ENCODE peak calls at places on chromosomes 3 and 15, in six cellular contexts. M, I, E, B, K and W are unnamed samples.
A peak's percentile ranks its signal among the peaks of the same experiment; 100 is the strongest.

GRCh38 chr3:124791639-124792111 is 61.4 kb downstream of the UMPS start:
- DNase-seq in B (no peak), M (peak; percentile 91), K (no peak), I (peak; percentile 92), E (peak; percentile 95), W (no peak)

GRCh38 chr15:35281515-35281914 is 196.4 kb upstream of the NANOGP8 start:
- DNase-seq in K (no peak), B (no peak), I (peak; percentile 73), E (peak; percentile 70), M (no peak), W (no peak)

GRCh38 chr3:153165211-153165815 is 3.3 kb downstream of the RAP2B start:
- DNase-seq in M (no peak), K (no peak), B (no peak), E (peak; percentile 42), I (peak; percentile 56), W (no peak)

GRCh38 chr3:94459167-94459566 is 396.3 kb downstream of the NSUN3 start:
- DNase-seq in K (no peak), I (no peak), B (no peak), E (no peak), M (no peak), W (no peak)

GRCh38 chr3:52095990-52096775 is 39.8 kb upstream of the DUSP7 start:
- DNase-seq in M (no peak), K (no peak), B (no peak), I (no peak), E (peak; percentile 31), W (peak; percentile 9)

GRCh38 chr3:73805435-73805834 is 180.7 kb upstream of the PDZRN3 start:
- DNase-seq in I (no peak), B (no peak), E (no peak), M (no peak), K (no peak), W (no peak)

GRCh38 chr3:184133840-184134745 is 1.1 kb upstream of the EIF2B5 start:
- DNase-seq in I (peak; percentile 90), K (peak; percentile 82), M (no peak), B (no peak), E (peak; percentile 78), W (peak; percentile 85)

GRCh38 chr15:44595246-44595645 is 58.3 kb downstream of the EIF3J start:
- DNase-seq in B (no peak), M (no peak), E (no peak), I (no peak), K (no peak), W (no peak)